ENCODE peak calls at places on chromosomes 4 and X, in five cellular contexts. S, T, W, N and I are unnamed samples.

GRCh38 chr4:306551-306961 is 1.3 kb upstream of the ZNF732 start:
- DNase-seq in S (no peak), T (peak), W (peak), N (no peak), I (no peak)

GRCh38 chr4:5708829-5709680 is 696 bp upstream of the EVC2 start:
- DNase-seq in S (no peak), T (no peak), W (no peak), N (no peak), I (no peak)

GRCh38 chr4:53702334-53703266 is 111.3 kb upstream of the LNX1 start:
- DNase-seq in S (no peak), T (no peak), W (peak), N (peak), I (no peak)

GRCh38 chr4:38876636-38877035 is 9.0 kb downstream of the FAM114A1 start:
- DNase-seq in S (no peak), T (no peak), W (no peak), N (no peak), I (no peak)

GRCh38 chrX:39157006-39157405 is 355.7 kb downstream of the MID1IP1 start:
- DNase-seq in S (no peak), T (no peak), W (no peak), N (no peak), I (no peak)

GRCh38 chr4:151004222-151004621 is 10.9 kb downstream of the LRBA start:
- DNase-seq in S (no peak), T (no peak), W (no peak), N (no peak), I (no peak)

GRCh38 chrX:40041915-40042314 is 55.8 kb downstream of the BCOR start:
- DNase-seq in S (no peak), T (peak), W (no peak), N (no peak), I (no peak)

GRCh38 chr4:139774759-139775487 is 109.3 kb downstream of the MGST2 start:
- DNase-seq in S (no peak), T (no peak), W (no peak), N (no peak), I (no peak)

GRCh38 chrX:49071877-49072711 is 1.7 kb downstream of the PRAF2 start:
- DNase-seq in S (no peak), T (no peak), W (no peak), N (no peak), I (no peak)

GRCh38 chr4:76459291-76459723 is 24.3 kb downstream of the SHROOM3 start:
- DNase-seq in S (no peak), T (no peak), W (no peak), N (no peak), I (no peak)

GRCh38 chr4:83285022-83285387 is 407 bp upstream of the COQ2 start:
- DNase-seq in S (no peak), T (peak), W (peak), N (peak), I (no peak)

GRCh38 chr4:186839122-186840037 is 115.7 kb upstream of the FAT1 start:
- DNase-seq in S (no peak), T (no peak), W (peak), N (peak), I (no peak)

GRCh38 chr4:72951628-72952027 is 117.9 kb downstream of the COX18 start:
- DNase-seq in S (no peak), T (no peak), W (no peak), N (no peak), I (no peak)

GRCh38 chr4:86338989-86339388 is 20.9 kb downstream of the MAPK10 start:
- DNase-seq in S (no peak), T (no peak), W (no peak), N (no peak), I (no peak)

GRCh38 chr4:85756938-85757337 is 282.0 kb downstream of the ARHGAP24 start:
- DNase-seq in S (no peak), T (no peak), W (peak), N (no peak), I (no peak)

GRCh38 chr4:59553739-59554126 is 1646.4 kb upstream of the ADGRL3 start:
- DNase-seq in S (no peak), T (no peak), W (peak), N (no peak), I (no peak)

GRCh38 chr4:82320351-82320750 is 53.4 kb downstream of the HNRNPD start:
- DNase-seq in S (no peak), T (no peak), W (no peak), N (no peak), I (no peak)

GRCh38 chr4:142567199-142567598 is 278.9 kb downstream of the INPP4B start:
- DNase-seq in S (peak), T (peak), W (peak), N (peak), I (peak)

GRCh38 chrX:47749185-47749967 is 87.3 kb upstream of the ZNF81 start:
- DNase-seq in S (no peak), T (no peak), W (peak), N (no peak), I (no peak)

GRCh38 chr4:1728061-1728980 is 7.0 kb downstream of the TACC3 start:
- DNase-seq in S (no peak), T (peak), W (no peak), N (no peak), I (no peak)